ENCODE peak calls at places on chromosomes 4 and X, in five cellular contexts. U is HCT116, Y is GM23338, Q is K562, G is SK-N-SH. L is an unnamed sample.
A peak's percentile ranks its signal among the peaks of the same experiment; 100 is the strongest.

GRCh38 chr4:96139251-96139929 is 299.5 kb downstream of the PDHA2 start:
- DNase-seq in U (no peak), Y (no peak), Q (no peak), G (no peak), L (no peak)

GRCh38 chr4:71294301-71294700 is 44.5 kb upstream of the SLC4A4 start:
- DNase-seq in U (no peak), Y (no peak), Q (no peak), G (no peak), L (no peak)

GRCh38 chr4:48970471-48970921 is 15.6 kb upstream of the CWH43 start:
- DNase-seq in U (peak; percentile 37), Y (no peak), Q (no peak), G (no peak), L (no peak)

GRCh38 chrX:49291615-49292337 is 11.7 kb upstream of the GAGE10 start:
- DNase-seq in U (peak; percentile 51), Y (peak; percentile 81), Q (peak; percentile 64), G (peak; percentile 60), L (peak; percentile 55)

GRCh38 chrX:118727686-118728339 is 407 bp downstream of the IL13RA1 start:
- DNase-seq in U (no peak), Y (no peak), Q (no peak), G (no peak), L (no peak)

GRCh38 chrX:124018031-124018430 is 56.5 kb downstream of the STAG2 start:
- DNase-seq in U (no peak), Y (no peak), Q (no peak), G (no peak), L (no peak)

GRCh38 chr4:27930291-27930690 is 1069.7 kb downstream of the STIM2 start:
- DNase-seq in U (no peak), Y (no peak), Q (no peak), G (no peak), L (no peak)

GRCh38 chrX:9148626-9149385 is 114.9 kb upstream of the FAM9B start:
- DNase-seq in U (no peak), Y (peak; percentile 66), Q (no peak), G (no peak), L (no peak)

GRCh38 chrX:9352683-9353430 is 112.0 kb upstream of the TBL1X start:
- DNase-seq in U (no peak), Y (no peak), Q (peak; percentile 36), G (no peak), L (peak; percentile 81)

GRCh38 chr4:38125816-38126215 is 165.6 kb downstream of the PTTG2 start:
- DNase-seq in U (no peak), Y (no peak), Q (no peak), G (no peak), L (no peak)

GRCh38 chrX:134171661-134172587 is 65.1 kb upstream of the CCDC160 start:
- DNase-seq in U (no peak), Y (peak; percentile 66), Q (no peak), G (peak; percentile 64), L (no peak)

GRCh38 chr4:186771624-186772023 is 48.0 kb upstream of the FAT1 start:
- DNase-seq in U (no peak), Y (no peak), Q (no peak), G (no peak), L (no peak)

GRCh38 chr4:72006576-72006975 is 25.2 kb upstream of the NPFFR2 start:
- DNase-seq in U (no peak), Y (no peak), Q (no peak), G (no peak), L (no peak)

GRCh38 chrX:42020225-42020624 is 96.9 kb upstream of the CASK start:
- DNase-seq in U (no peak), Y (no peak), Q (no peak), G (no peak), L (no peak)

GRCh38 chr4:185222598-185222997 is 13.2 kb downstream of the SNX25 start:
- DNase-seq in U (no peak), Y (no peak), Q (no peak), G (no peak), L (no peak)

GRCh38 chr4:675980-676870 is 1.9 kb downstream of the MYL5 start:
- DNase-seq in U (no peak), Y (no peak), Q (no peak), G (no peak), L (no peak)

GRCh38 chrX:47723689-47724088 is 64.7 kb upstream of the UXT start:
- DNase-seq in U (no peak), Y (peak; percentile 37), Q (peak; percentile 15), G (no peak), L (no peak)

GRCh38 chrX:11374570-11374969 is 81.4 kb downstream of the AMELX start:
- DNase-seq in U (no peak), Y (no peak), Q (no peak), G (no peak), L (no peak)

GRCh38 chr4:11623726-11624037 is 195.0 kb upstream of the HS3ST1 start:
- DNase-seq in U (no peak), Y (peak; percentile 72), Q (no peak), G (no peak), L (no peak)

GRCh38 chrX:24378706-24379105 is 18.3 kb downstream of the SUPT20HL1 start:
- DNase-seq in U (no peak), Y (no peak), Q (no peak), G (no peak), L (no peak)

GRCh38 chr4:69099910-69100309 is 3.6 kb downstream of the UGT2B7 start:
- DNase-seq in U (no peak), Y (no peak), Q (no peak), G (no peak), L (no peak)

GRCh38 chr4:153131478-153132069 is 72.7 kb upstream of the TRIM2 start:
- DNase-seq in U (no peak), Y (peak; percentile 41), Q (no peak), G (no peak), L (no peak)

GRCh38 chrX:53918697-53919096 is 125.6 kb downstream of the PHF8 start:
- DNase-seq in U (no peak), Y (no peak), Q (no peak), G (no peak), L (no peak)

GRCh38 chr4:94801016-94801415 is 43.3 kb downstream of the BMPR1B start:
- DNase-seq in U (no peak), Y (no peak), Q (no peak), G (no peak), L (no peak)

GRCh38 chr4:20395160-20395773 is 143.6 kb downstream of the SLIT2 start:
- DNase-seq in U (peak; percentile 37), Y (peak; percentile 88), Q (peak; percentile 20), G (no peak), L (no peak)

GRCh38 chrX:154011376-154012335 is 8.0 kb downstream of the IRAK1 start:
- DNase-seq in U (no peak), Y (no peak), Q (no peak), G (no peak), L (no peak)

GRCh38 chr4:42646013-42646784 is 10.7 kb downstream of the ATP8A1 start:
- DNase-seq in U (no peak), Y (no peak), Q (no peak), G (no peak), L (no peak)

DNA sequence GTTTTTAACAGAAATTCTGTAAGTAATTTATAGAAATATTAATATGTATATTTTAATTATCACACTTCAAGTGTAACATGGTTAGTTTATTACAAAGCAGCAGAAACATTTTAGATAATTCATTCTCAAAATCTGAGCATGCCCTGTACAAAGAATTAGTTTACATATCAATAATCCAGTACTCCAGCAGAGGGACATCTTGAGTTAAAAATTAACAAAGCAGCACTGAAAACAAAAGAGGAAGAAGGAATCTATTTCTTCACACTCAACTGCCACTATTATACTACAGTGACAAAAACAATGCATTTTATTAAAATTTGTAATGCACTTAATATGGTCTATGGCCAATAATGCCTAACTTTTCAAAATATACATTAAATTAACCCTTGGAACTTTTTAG is 179.1 kb upstream of the KLHL4 start:
- DNase-seq in U (no peak), Y (peak; percentile 34), Q (no peak), G (no peak), L (peak; percentile 9)
- TF ChIP-seq CTCF in U (no peak), Y (peak; percentile 41), Q (peak; percentile 34), G (peak; percentile 56), L (no peak)

GRCh38 chr4:141486375-141486997 is 149.9 kb upstream of the IL15 start:
- DNase-seq in U (no peak), Y (no peak), Q (no peak), G (no peak), L (no peak)
- TF ChIP-seq REST in U (no peak), Y (no peak), Q (no peak), G (no peak), L (no peak)

DNA sequence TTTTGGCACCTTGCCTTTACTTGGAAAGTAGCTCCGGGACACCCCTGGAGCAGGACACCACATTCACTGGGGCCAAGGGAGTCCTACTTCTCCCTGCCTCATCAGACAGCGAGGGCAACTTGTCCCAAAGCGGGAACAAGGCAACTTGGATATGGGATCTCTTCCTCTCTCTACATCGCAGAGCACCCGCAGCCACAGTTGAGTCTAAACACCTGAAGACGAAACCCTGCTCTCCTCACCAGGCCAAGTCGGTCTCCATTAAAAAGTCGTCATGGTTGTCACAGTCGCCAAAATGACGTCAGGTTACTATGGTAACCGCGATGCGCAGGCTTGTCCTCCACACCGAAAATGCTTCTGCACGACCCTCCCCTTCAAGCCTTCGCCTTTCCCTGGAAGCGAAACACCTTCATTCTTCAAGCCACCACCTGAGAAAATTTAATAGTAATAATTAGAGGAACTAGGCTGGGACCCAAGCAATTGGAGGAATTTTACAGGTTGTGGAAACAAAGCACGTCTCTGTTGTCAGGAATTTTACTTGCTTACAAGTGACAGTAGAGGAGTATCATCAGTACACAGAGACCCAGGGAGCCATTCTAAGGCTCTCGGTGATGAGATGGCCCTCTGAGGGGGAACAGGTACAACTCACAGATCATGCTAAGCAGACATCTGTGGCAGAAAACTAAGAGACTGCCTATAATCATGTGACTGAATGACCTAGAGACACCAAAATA is 30.5 kb upstream of the TCEAL4 start:
- DNase-seq in U (no peak), Y (peak; percentile 84), Q (peak; percentile 25), G (peak; percentile 41), L (peak; percentile 49)
- TF ChIP-seq POLR2AphosphoS5 in U (no peak), Y (peak; percentile 53), Q (no peak), G (peak; percentile 25), L (no peak)

GRCh38 chrX:93259029-93259428 is 414.3 kb downstream of the NAP1L3 start:
- DNase-seq in U (no peak), Y (peak; percentile 11), Q (no peak), G (no peak), L (no peak)
- TF ChIP-seq CTCF in U (no peak), Y (peak; percentile 18), Q (no peak), G (peak; percentile 25), L (no peak)

DNA sequence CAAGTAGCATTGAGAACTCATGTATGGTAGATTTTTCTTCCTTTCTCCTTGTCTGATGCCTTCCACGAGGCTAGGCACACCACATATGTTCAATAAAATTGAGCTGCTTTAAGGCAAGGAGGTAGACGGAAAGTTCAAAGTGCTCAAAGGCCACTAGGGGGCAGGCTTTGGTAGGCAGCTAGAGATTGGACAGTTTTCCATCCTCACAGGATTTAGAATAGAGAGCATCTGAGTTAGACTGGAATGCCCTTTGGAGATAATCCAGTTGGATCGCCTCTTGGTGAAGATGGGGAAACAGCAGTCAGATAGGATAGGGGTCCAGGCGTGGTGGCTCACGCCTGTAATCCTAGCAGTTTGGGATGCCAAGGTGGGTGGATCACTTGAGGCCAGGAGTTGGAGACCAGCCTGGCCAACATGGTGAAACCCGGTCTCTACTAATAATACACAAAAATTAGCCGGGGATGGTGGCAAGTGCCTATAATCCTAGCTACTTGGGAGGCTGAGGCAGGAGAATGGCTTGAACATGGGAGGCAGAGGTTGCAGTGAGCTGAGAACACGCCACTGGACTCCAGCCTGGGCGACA is 30.4 kb downstream of the ELF4 start:
- DNase-seq in U (peak; percentile 26), Y (peak; percentile 74), Q (peak; percentile 46), G (peak; percentile 75), L (peak; percentile 58)
- TF ChIP-seq REST in U (no peak), Y (no peak), Q (no peak), G (no peak), L (no peak)

L was measured in HL-60.